ENCODE peak calls at places on chromosomes 4 and X, in four cellular contexts. P, G, K and B are unnamed samples.
A peak's percentile ranks its signal among the peaks of the same experiment; 100 is the strongest.

GRCh38 chr4:149885896-149886295 is 70.3 kb upstream of the IQCM start:
- DNase-seq in P (no peak), G (peak; percentile 79), K (no peak), B (no peak)

GRCh38 chrX:133350751-133351150 is 64.5 kb downstream of the GPC4 start:
- DNase-seq in P (no peak), G (no peak), K (no peak), B (no peak)

GRCh38 chr4:186904104-186904503 is 180.4 kb upstream of the FAT1 start:
- DNase-seq in P (no peak), G (peak; percentile 95), K (no peak), B (no peak)

GRCh38 chr4:139921551-139922184 is 232.3 kb downstream of the MAML3 start:
- DNase-seq in P (no peak), G (no peak), K (no peak), B (peak; percentile 57)

GRCh38 chr4:123092603-123093002 is 170.2 kb upstream of the NUDT6 start:
- DNase-seq in P (no peak), G (no peak), K (no peak), B (no peak)

GRCh38 chr4:169841776-169842175 is 84.0 kb upstream of the HPF1 start:
- DNase-seq in P (no peak), G (no peak), K (no peak), B (no peak)

GRCh38 chrX:80011522-80011921 is 3.0 kb upstream of the TBX22 start:
- DNase-seq in P (no peak), G (no peak), K (no peak), B (no peak)

GRCh38 chr4:105166066-105166465 is 19.4 kb downstream of the TET2 start:
- DNase-seq in P (no peak), G (no peak), K (no peak), B (no peak)

GRCh38 chr4:56799824-56800756 is 21.4 kb downstream of the SPINK2 start:
- DNase-seq in P (peak; percentile 73), G (peak; percentile 86), K (peak; percentile 69), B (peak; percentile 88)

GRCh38 chr4:3442460-3442958 is 741 bp downstream of the HGFAC start:
- DNase-seq in P (no peak), G (no peak), K (no peak), B (no peak)

GRCh38 chr4:88697588-88698329 is at the start of gene NAP1L5:
- DNase-seq in P (peak; percentile 55), G (peak; percentile 85), K (no peak), B (peak; percentile 63)

GRCh38 chr4:74598611-74599325 is 153.8 kb downstream of the AREG start:
- DNase-seq in P (no peak), G (no peak), K (no peak), B (no peak)

GRCh38 chrX:24859211-24859841 is 156.4 kb downstream of the ARX start:
- DNase-seq in P (no peak), G (no peak), K (no peak), B (no peak)

GRCh38 chr4:101944649-101945048 is 154.1 kb downstream of the BANK1 start:
- DNase-seq in P (no peak), G (peak; percentile 56), K (no peak), B (no peak)

GRCh38 chrX:40261955-40262596 is 164.3 kb upstream of the BCOR start:
- DNase-seq in P (no peak), G (peak; percentile 33), K (no peak), B (peak; percentile 49)

GRCh38 chr4:15003441-15003890 is 1.2 kb downstream of the CPEB2 start:
- DNase-seq in P (peak; percentile 47), G (peak; percentile 19), K (peak; percentile 51), B (peak; percentile 92)

GRCh38 chrX:133493366-133493765 is 78.1 kb upstream of the GPC4 start:
- DNase-seq in P (no peak), G (no peak), K (no peak), B (no peak)

GRCh38 chr4:1358421-1359160 is 11.6 kb downstream of the UVSSA start:
- DNase-seq in P (no peak), G (no peak), K (no peak), B (no peak)

GRCh38 chr4:165208322-165208652 is 926 bp downstream of the KLHL2 start:
- DNase-seq in P (no peak), G (no peak), K (no peak), B (no peak)

GRCh38 chr4:165207016-165207430 is 338 bp upstream of the KLHL2 start:
- DNase-seq in P (no peak), G (peak; percentile 31), K (peak; percentile 20), B (no peak)

GRCh38 chr4:165209796-165210195 is 2.4 kb downstream of the KLHL2 start:
- DNase-seq in P (no peak), G (no peak), K (no peak), B (no peak)

GRCh38 chr4:165208741-165209388 is 1.5 kb downstream of the KLHL2 start:
- DNase-seq in P (peak; percentile 11), G (no peak), K (no peak), B (no peak)

GRCh38 chr4:165207431-165208321 is at the start of gene KLHL2:
- DNase-seq in P (peak; percentile 49), G (peak; percentile 74), K (peak; percentile 73), B (peak; percentile 90)
- H3K4me1 ChIP-seq in P (peaks cover 31% of the 10 kb centered on the region), G (peaks cover 4% of the 10 kb centered on the region), K (peaks cover 14% of the 10 kb centered on the region), B (peaks cover 13% of the 10 kb centered on the region)

GRCh38 chr4:94369046-94369445 is 26.4 kb upstream of the HPGDS start:
- DNase-seq in P (no peak), G (no peak), K (no peak), B (no peak)
- H3K4me3 ChIP-seq in P (no peak overlapping the region), G (no peak overlapping the region), K (no peak overlapping the region), B (no peak overlapping the region)

GRCh38 chrX:37686348-37686736 is 751 bp downstream of the XK start:
- DNase-seq in P (no peak), G (no peak), K (no peak), B (no peak)
- H3K27ac ChIP-seq in P (no peak overlapping the region), G (no peak overlapping the region), K (no peak overlapping the region), B (no peak overlapping the region)

GRCh38 chr4:114277690-114278089 is 298.2 kb upstream of the ARSJ start:
- DNase-seq in P (no peak), G (peak; percentile 70), K (no peak), B (no peak)

GRCh38 chr4:114284629-114285028 is 305.2 kb upstream of the ARSJ start:
- DNase-seq in P (no peak), G (no peak), K (no peak), B (no peak)

GRCh38 chr4:114282937-114283336 is 303.5 kb upstream of the ARSJ start:
- DNase-seq in P (no peak), G (no peak), K (no peak), B (no peak)

GRCh38 chr4:114279066-114279465 is 299.6 kb upstream of the ARSJ start:
- DNase-seq in P (no peak), G (no peak), K (no peak), B (no peak)

GRCh38 chr4:114281561-114281960 is 302.1 kb upstream of the ARSJ start:
- DNase-seq in P (no peak), G (peak; percentile 91), K (no peak), B (no peak)
- H3K4me1 ChIP-seq in P (no peaks in the 10 kb centered on the region), G (peaks cover 3% of the 10 kb centered on the region), K (no peaks in the 10 kb centered on the region), B (no peaks in the 10 kb centered on the region)

GRCh38 chr4:76588268-76588667 is 153.2 kb downstream of the SHROOM3 start:
- DNase-seq in P (no peak), G (no peak), K (peak; percentile 50), B (no peak)

GRCh38 chr4:76585270-76585669 is 150.2 kb downstream of the SHROOM3 start:
- DNase-seq in P (no peak), G (peak; percentile 77), K (peak; percentile 37), B (no peak)

GRCh38 chr4:76584235-76585152 is 149.5 kb downstream of the SHROOM3 start:
- DNase-seq in P (no peak), G (no peak), K (no peak), B (no peak)

GRCh38 chr4:76582817-76583087 is 147.7 kb downstream of the SHROOM3 start:
- DNase-seq in P (no peak), G (no peak), K (no peak), B (no peak)

DNA sequence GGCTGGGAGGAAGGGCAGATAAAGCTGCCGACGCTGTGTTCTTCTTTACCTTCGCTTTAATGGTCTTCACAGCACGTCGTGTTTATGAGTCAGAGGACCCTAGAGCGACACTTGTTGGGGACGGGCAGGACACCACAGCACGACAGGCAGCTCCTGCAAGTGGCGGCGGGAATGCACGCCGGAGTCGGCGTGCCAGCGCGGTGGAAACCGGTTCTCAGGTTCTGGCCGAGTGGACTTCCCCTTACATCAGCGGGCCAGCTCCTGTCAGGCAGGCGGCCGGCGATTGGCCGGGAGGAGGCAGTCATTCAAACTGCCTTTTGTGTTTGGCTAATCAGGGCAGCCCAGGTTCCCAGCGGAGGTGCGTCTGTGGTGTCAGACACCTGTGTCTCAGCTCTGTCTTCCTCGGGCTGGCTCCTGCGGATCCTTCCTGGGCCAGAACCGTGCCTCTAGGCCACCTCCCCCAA is 150.9 kb downstream of the SHROOM3 start:
- DNase-seq in P (no peak), G (no peak), K (peak; percentile 52), B (peak; percentile 93)
- H3K4me3 ChIP-seq in P (no peak overlapping the region), G (peak overlapping the region; percentile 38), K (peak overlapping the region; percentile 17), B (peak overlapping the region; percentile 34)

DNA sequence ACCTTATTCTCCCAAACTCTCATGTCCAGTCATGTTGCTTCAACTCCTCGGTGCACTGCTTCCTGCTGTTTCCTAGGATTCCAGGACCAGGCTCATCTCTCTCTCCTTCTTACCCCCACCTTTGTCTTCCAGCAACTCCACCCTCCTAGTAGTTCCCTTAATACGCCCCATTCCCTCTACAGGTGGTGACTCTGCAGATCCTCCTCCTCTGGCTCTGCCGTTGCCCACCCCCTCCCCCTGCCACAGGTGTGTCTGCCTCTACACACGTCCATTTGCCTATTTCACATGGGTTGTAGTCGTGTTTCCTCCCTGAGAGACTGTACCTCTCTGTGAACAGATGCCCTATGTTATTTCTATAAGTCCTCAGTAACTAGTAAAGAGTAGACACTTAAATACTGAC is 32.4 kb downstream of the CDS1 start:
- DNase-seq in P (no peak), G (no peak), K (no peak), B (no peak)
- H3K27ac ChIP-seq in P (no peak overlapping the region), G (no peak overlapping the region), K (no peak overlapping the region), B (no peak overlapping the region)

GRCh38 chr4:6943870-6944195 is 34.2 kb downstream of the TBC1D14 start:
- DNase-seq in P (no peak), G (no peak), K (no peak), B (no peak)

GRCh38 chr4:6943012-6943869 is 33.6 kb downstream of the TBC1D14 start:
- DNase-seq in P (no peak), G (no peak), K (no peak), B (no peak)

GRCh38 chr4:6946497-6946896 is 36.9 kb downstream of the TBC1D14 start:
- DNase-seq in P (no peak), G (no peak), K (no peak), B (no peak)

GRCh38 chr4:6944311-6945051 is 34.9 kb downstream of the TBC1D14 start:
- DNase-seq in P (no peak), G (no peak), K (no peak), B (no peak)

GRCh38 chr4:6945052-6945409 is 35.4 kb downstream of the TBC1D14 start:
- DNase-seq in P (no peak), G (no peak), K (no peak), B (no peak)
- H3K4me1 ChIP-seq in P (peaks cover 39% of the 10 kb centered on the region), G (peaks cover 27% of the 10 kb centered on the region), K (peaks cover 21% of the 10 kb centered on the region), B (peaks cover 58% of the 10 kb centered on the region)

GRCh38 chr4:119744580-119744979 is 116.0 kb upstream of the PDE5A start:
- DNase-seq in P (no peak), G (no peak), K (no peak), B (no peak)

GRCh38 chr4:119748853-119749252 is 120.2 kb upstream of the PDE5A start:
- DNase-seq in P (no peak), G (peak; percentile 66), K (no peak), B (no peak)

GRCh38 chr4:119743644-119744043 is 115.0 kb upstream of the PDE5A start:
- DNase-seq in P (no peak), G (no peak), K (no peak), B (no peak)

GRCh38 chr4:119750048-119750447 is 121.4 kb upstream of the PDE5A start:
- DNase-seq in P (no peak), G (no peak), K (no peak), B (no peak)

GRCh38 chr4:119746951-119747350 is 118.3 kb upstream of the PDE5A start:
- DNase-seq in P (no peak), G (peak; percentile 53), K (no peak), B (no peak)
- H3K4me3 ChIP-seq in P (no peak overlapping the region), G (no peak overlapping the region), K (no peak overlapping the region), B (no peak overlapping the region)